ENCODE peak calls at places on chromosomes 16 and 17, in four cellular contexts. Q, M, Z and C are unnamed samples.

GRCh38 chr16:50102046-50102756 is 36.4 kb downstream of the HEATR3 start:
- DNase-seq in Q (peak; percentile 86), M (no peak), Z (no peak), C (no peak)

GRCh38 chr17:69997332-69997731 is 77.7 kb upstream of the KCNJ16 start:
- DNase-seq in Q (peak; percentile 73), M (no peak), Z (no peak), C (no peak)

GRCh38 chr16:49269231-49269630 is 12.4 kb downstream of the CBLN1 start:
- DNase-seq in Q (no peak), M (no peak), Z (no peak), C (no peak)

GRCh38 chr17:7548585-7549400 is at the start of gene TNFSF12:
- DNase-seq in Q (peak; percentile 7), M (peak; percentile 44), Z (peak; percentile 73), C (peak; percentile 68)

GRCh38 chr17:49552070-49552751 is 23.5 kb upstream of the NXPH3 start:
- DNase-seq in Q (peak; percentile 28), M (no peak), Z (no peak), C (no peak)

GRCh38 chr17:80621335-80622169 is 76.9 kb downstream of the RPTOR start:
- DNase-seq in Q (no peak), M (peak; percentile 82), Z (no peak), C (no peak)

GRCh38 chr17:35390663-35391062 is 17.2 kb upstream of the SLFN11 start:
- DNase-seq in Q (no peak), M (no peak), Z (no peak), C (no peak)

GRCh38 chr17:31754239-31754945 is 104.7 kb downstream of the COPRS start:
- DNase-seq in Q (peak; percentile 99), M (peak; percentile 37), Z (no peak), C (no peak)

GRCh38 chr17:43676471-43676870 is 14.7 kb upstream of the MEOX1 start:
- DNase-seq in Q (no peak), M (no peak), Z (no peak), C (no peak)

GRCh38 chr17:69916761-69917160 is 158.3 kb upstream of the KCNJ16 start:
- DNase-seq in Q (no peak), M (no peak), Z (no peak), C (no peak)

GRCh38 chr16:11871193-11871592 is 19.9 kb upstream of the RSL1D1 start:
- DNase-seq in Q (peak; percentile 30), M (peak; percentile 87), Z (no peak), C (peak; percentile 66)

GRCh38 chr16:15440852-15441251 is 6.5 kb downstream of the BMERB1 start:
- DNase-seq in Q (peak; percentile 79), M (no peak), Z (no peak), C (no peak)

GRCh38 chr16:12027558-12027957 is 51.0 kb downstream of the SNX29 start:
- DNase-seq in Q (no peak), M (no peak), Z (no peak), C (no peak)

GRCh38 chr17:39867084-39867890 is 715 bp upstream of the ZPBP2 start:
- DNase-seq in Q (no peak), M (no peak), Z (no peak), C (no peak)

GRCh38 chr16:19765860-19766553 is 47.9 kb downstream of the IQCK start:
- DNase-seq in Q (no peak), M (no peak), Z (no peak), C (no peak)

GRCh38 chr16:20902426-20902825 is 1.9 kb downstream of the LYRM1 start:
- DNase-seq in Q (no peak), M (no peak), Z (no peak), C (no peak)

GRCh38 chr16:58678716-58679115 is 5.9 kb downstream of the SLC38A7 start:
- DNase-seq in Q (no peak), M (no peak), Z (no peak), C (no peak)

GRCh38 chr17:45666046-45666600 is 118.0 kb upstream of the CRHR1 start:
- DNase-seq in Q (no peak), M (no peak), Z (no peak), C (no peak)
- H4K5ac ChIP-seq in Q (no peak overlapping the region), M (no peak overlapping the region), Z (no peak overlapping the region), C (no peak overlapping the region)

GRCh38 chr17:633133-633532 is 81.5 kb downstream of the VPS53 start:
- DNase-seq in Q (no peak), M (no peak), Z (no peak), C (no peak)
- H4K8ac ChIP-seq in Q (no peak overlapping the region), M (no peak overlapping the region), Z (no peak overlapping the region), C (no peak overlapping the region)

GRCh38 chr17:78605886-78606285 is 28.7 kb upstream of the DNAH17 start:
- DNase-seq in Q (no peak), M (no peak), Z (no peak), C (no peak)
- H4K5ac ChIP-seq in Q (no peak overlapping the region), M (no peak overlapping the region), Z (no peak overlapping the region), C (no peak overlapping the region)

DNA sequence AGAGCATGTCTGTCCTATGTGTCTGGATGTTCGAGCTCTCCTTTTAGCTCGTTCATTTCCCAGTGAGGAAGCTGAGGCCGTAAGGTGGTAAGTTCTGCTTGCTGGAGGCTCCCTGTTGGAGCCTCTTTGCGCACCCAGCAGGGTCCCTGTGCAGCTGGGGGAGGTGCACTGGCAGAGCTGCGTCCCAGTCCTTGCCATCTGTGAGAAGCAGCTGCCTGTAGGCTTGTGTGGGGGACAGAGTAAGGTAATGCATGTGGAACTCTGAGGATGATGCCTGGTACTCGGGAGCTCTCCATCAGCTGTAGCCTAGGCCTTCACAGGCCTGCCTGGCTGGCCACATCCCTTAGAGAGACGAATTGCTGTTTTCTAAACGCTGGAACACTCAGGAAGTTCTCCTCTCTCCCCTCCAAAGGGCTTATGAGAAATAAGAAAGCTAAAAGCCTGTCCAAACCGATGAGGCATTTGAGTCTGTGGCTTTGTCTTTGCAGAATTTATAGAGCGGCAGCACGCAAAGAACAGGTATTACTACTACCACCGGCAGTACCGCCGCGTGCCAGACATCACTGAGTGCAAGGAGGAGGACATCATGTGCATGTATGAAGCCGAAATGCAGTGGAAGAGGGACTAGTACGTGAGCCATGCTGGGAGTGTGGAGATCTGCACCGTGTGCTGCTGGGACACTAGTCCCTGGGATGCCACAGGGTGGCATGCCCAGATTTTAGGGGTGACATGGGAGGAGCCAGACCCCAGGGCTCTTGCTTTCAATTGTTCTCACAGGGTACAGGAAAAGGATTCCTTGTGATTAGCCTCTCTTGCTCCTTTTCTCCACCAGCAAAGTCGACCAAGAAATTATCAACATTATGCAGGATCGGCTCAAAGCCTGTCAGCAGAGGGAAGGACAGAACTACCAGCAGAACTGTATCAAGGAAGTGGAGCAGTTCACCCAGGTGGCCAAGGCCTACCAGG is 1.6 kb downstream of the NDUFB10 start:
- DNase-seq in Q (peak; percentile 50), M (peak; percentile 76), Z (no peak), C (peak; percentile 66)
- H4K8ac ChIP-seq in Q (peak overlapping the region; percentile 29), M (no peak overlapping the region), Z (no peak overlapping the region), C (peak overlapping the region; percentile 29)

GRCh38 chr17:45269912-45270311 is 8.0 kb upstream of the SPATA32 start:
- DNase-seq in Q (no peak), M (no peak), Z (no peak), C (no peak)

GRCh38 chr17:45274033-45274432 is 12.1 kb upstream of the SPATA32 start:
- DNase-seq in Q (no peak), M (no peak), Z (no peak), C (no peak)

GRCh38 chr17:45270828-45271418 is 9.0 kb upstream of the SPATA32 start:
- DNase-seq in Q (no peak), M (peak; percentile 40), Z (peak; percentile 91), C (peak; percentile 82)

GRCh38 chr17:45273551-45273957 is 11.7 kb upstream of the SPATA32 start:
- DNase-seq in Q (no peak), M (no peak), Z (no peak), C (no peak)

DNA sequence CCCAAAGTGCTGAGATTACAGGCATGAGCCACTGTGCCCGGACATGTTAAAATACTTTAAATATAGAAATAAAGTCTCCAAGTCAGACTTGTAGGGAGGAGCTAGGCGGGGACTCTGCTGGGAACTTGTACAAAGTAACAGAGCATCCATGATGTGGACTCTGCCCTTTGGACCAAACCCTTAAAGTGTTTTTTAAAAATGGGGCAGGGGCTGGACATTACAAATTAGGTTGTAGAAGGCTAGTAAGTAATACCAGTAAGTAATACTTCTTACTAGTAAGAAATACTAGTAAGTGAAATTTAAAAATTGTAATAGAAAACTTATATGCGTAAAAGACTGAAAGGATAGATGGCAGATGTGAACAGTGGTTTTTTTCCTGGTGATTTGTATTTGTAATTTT is 9.7 kb upstream of the SPATA32 start:
- DNase-seq in Q (no peak), M (no peak), Z (no peak), C (no peak)
- H4K5ac ChIP-seq in Q (no peak overlapping the region), M (no peak overlapping the region), Z (no peak overlapping the region), C (no peak overlapping the region)

DNA sequence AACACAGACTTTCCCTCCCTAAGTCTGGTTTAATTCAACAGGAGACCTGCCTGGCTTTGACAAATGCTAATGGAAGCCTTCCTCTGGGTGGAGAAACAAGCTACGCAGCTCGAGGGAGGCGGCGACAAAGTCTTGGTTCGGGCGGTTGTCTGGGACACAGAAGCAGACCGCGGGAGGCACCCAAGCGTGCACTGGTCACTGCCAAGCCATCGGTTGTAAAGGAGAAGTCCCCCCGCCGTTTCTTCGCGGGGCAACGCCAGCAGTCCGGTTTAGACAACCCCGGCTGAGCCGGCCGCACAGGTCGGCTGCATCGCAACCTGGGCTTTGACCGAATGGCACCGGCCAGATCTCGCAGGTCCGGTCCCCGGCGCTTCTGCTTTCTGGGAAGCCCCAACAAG is 586 bp downstream of the GLYR1 start:
- DNase-seq in Q (peak; percentile 55), M (peak; percentile 78), Z (no peak), C (peak; percentile 32)
- H4K8ac ChIP-seq in Q (no peak overlapping the region), M (no peak overlapping the region), Z (peak overlapping the region; percentile 98), C (no peak overlapping the region)

GRCh38 chr16:55147401-55147800 is 176.6 kb upstream of the IRX6 start:
- DNase-seq in Q (no peak), M (no peak), Z (no peak), C (no peak)
- H4K5ac ChIP-seq in Q (no peak overlapping the region), M (no peak overlapping the region), Z (no peak overlapping the region), C (no peak overlapping the region)

DNA sequence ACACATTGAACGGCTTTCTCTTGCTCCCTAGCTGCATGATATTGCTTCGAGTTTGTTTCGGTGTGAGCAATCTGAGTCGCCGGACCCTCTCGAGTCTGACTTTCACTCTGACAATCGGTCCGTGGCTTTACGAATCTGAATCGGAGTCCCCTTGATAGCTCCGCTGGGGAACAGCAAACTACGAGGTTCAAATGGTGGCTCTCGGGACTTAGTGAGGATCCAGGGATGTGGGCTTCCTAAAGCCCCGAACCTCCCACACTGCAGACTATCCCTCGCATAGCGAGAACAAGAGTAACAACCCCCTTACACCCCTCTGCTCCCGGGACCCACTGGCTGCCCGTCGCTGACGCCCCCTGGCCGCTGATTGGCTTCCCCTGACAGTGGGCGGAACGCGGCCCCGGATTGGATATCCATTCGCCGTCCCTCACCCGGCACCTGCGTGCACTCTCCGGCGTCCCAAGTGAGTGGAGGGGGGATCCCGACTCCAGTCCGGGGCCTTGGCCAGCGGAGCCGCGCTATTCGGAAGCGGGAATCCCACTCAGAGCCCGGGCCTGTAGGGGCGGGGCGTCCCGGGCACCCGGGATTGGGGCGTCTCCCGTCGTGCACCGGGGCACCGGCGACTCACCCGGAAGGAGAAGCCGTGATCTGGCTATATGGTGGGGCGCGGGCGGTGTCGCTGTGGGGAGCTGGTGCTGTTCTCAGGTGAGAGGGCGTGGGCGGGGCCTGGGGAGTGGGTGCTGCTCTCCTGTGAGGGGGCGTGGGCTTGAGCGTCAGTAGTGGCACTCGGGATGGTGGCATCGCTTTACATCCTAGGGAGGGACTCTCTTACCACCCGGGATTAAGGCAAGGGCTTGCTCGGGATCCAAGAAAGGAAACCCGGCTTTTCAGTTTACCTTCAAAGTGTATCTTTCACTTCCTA is at the start of gene SNX11:
- DNase-seq in Q (peak; percentile 80), M (peak; percentile 96), Z (peak; percentile 96), C (peak; percentile 98)
- H4K8ac ChIP-seq in Q (peak within 1 kb of the TSS; percentile 96), M (no peak within 1 kb of the TSS), Z (peak within 1 kb of the TSS; percentile 86), C (no peak within 1 kb of the TSS)